ENCODE peak calls at places on chromosomes 2 and 18, in five cellular contexts. R is iPS-NIHi11; J is RWPE1; H is stimulated activated CD8-positive, alpha-beta memory T cell treated with anti-CD3 and anti-CD28 coated beads, Interleukin-15, amount 100 ng/mL, for 24 hours; W is fibroblast of mammary gland. N is an unnamed sample.

GRCh38 chr2:86453838-86454237 is 12.7 kb downstream of the KDM3A start:
- DNase-seq in R (no peak), J (peak), H (no peak), W (peak), N (no peak)

GRCh38 chr2:71148506-71149063 is 18.2 kb downstream of the MPHOSPH10 start:
- DNase-seq in R (no peak), J (no peak), H (no peak), W (no peak), N (no peak)

GRCh38 chr18:38900445-38900844 is 1334.8 kb upstream of the CELF4 start:
- DNase-seq in R (no peak), J (no peak), H (no peak), W (no peak), N (no peak)

GRCh38 chr2:69088471-69088870 is 75.5 kb downstream of the ANTXR1 start:
- DNase-seq in R (no peak), J (no peak), H (no peak), W (peak), N (no peak)

GRCh38 chr18:58527116-58528010 is 101.5 kb downstream of the ALPK2 start:
- DNase-seq in R (no peak), J (no peak), H (no peak), W (peak), N (no peak)

GRCh38 chr2:62143696-62144095 is 52.2 kb upstream of the B3GNT2 start:
- DNase-seq in R (no peak), J (no peak), H (no peak), W (no peak), N (no peak)

GRCh38 chr2:26609839-26610277 is 31.3 kb downstream of the CIB4 start:
- DNase-seq in R (no peak), J (no peak), H (no peak), W (no peak), N (no peak)

GRCh38 chr2:205612661-205613060 is 69.6 kb upstream of the NRP2 start:
- DNase-seq in R (no peak), J (no peak), H (peak), W (no peak), N (no peak)

GRCh38 chr2:28253543-28253942 is 139.1 kb upstream of the FOSL2 start:
- DNase-seq in R (no peak), J (no peak), H (no peak), W (no peak), N (no peak)

GRCh38 chr18:58937204-58937603 is 72.5 kb downstream of the ZNF532 start:
- DNase-seq in R (no peak), J (no peak), H (no peak), W (peak), N (no peak)

GRCh38 chr2:176156959-176157498 is at the start of gene HOXD3:
- DNase-seq in R (no peak), J (no peak), H (no peak), W (no peak), N (no peak)

GRCh38 chr18:55404811-55405654 is 183.0 kb downstream of the TCF4 start:
- DNase-seq in R (no peak), J (no peak), H (no peak), W (no peak), N (no peak)

GRCh38 chr2:108635630-108636354 is 83.5 kb upstream of the RANBP2 start:
- DNase-seq in R (no peak), J (no peak), H (no peak), W (no peak), N (no peak)

GRCh38 chr2:10770956-10771750 is 41.4 kb downstream of the PDIA6 start:
- DNase-seq in R (no peak), J (no peak), H (no peak), W (no peak), N (no peak)

GRCh38 chr2:188292446-188293239 is 969 bp downstream of the GULP1 start:
- DNase-seq in R (peak), J (peak), H (no peak), W (peak), N (peak)

GRCh38 chr2:74436804-74437695 is 4.7 kb downstream of the RTKN start:
- DNase-seq in R (peak), J (no peak), H (no peak), W (no peak), N (no peak)

GRCh38 chr2:84840306-84840705 is 40.6 kb downstream of the TRABD2A start:
- DNase-seq in R (no peak), J (no peak), H (no peak), W (no peak), N (no peak)

GRCh38 chr2:18063826-18064485 is 185.5 kb downstream of the KCNS3 start:
- DNase-seq in R (no peak), J (no peak), H (no peak), W (no peak), N (no peak)

GRCh38 chr2:223641062-223641461 is 38.9 kb upstream of the SCG2 start:
- DNase-seq in R (no peak), J (peak), H (no peak), W (no peak), N (no peak)

GRCh38 chr2:106277426-106277825 is 83.3 kb upstream of the UXS1 start:
- DNase-seq in R (no peak), J (no peak), H (no peak), W (no peak), N (no peak)

GRCh38 chr2:119384971-119385370 is 18.2 kb downstream of the DBI start:
- DNase-seq in R (no peak), J (no peak), H (no peak), W (no peak), N (no peak)

N was measured in NT2/D1.